ENCODE peak calls at places on chromosomes 13 and 19, in four cellular contexts. N, R, X and O are unnamed samples.
A peak's percentile ranks its signal among the peaks of the same experiment; 100 is the strongest.

GRCh38 chr19:56105090-56105701 is 15.9 kb downstream of the ZNF787 start:
- DNase-seq in R (peak; percentile 69), X (peak; percentile 12), N (peak; percentile 79), O (no peak)

GRCh38 chr13:49218493-49219051 is 1.6 kb upstream of the MLNR start:
- DNase-seq in N (no peak), R (no peak), X (no peak), O (no peak)

GRCh38 chr19:43300206-43300605 is 30.9 kb upstream of the PSG9 start:
- DNase-seq in X (no peak), N (no peak), R (no peak), O (no peak)

GRCh38 chr19:23249911-23250649 is at the start of gene ZNF724:
- DNase-seq in R (peak; percentile 88), X (peak; percentile 94), N (peak; percentile 90), O (peak; percentile 97)

GRCh38 chr19:18904334-18905057 is 8.5 kb upstream of the CERS1 start:
- DNase-seq in N (no peak), R (no peak), X (no peak), O (no peak)

GRCh38 chr13:20182231-20182846 is 10.4 kb downstream of the GJB2 start:
- DNase-seq in R (no peak), N (peak; percentile 61), X (peak; percentile 50), O (peak; percentile 64)

GRCh38 chr13:97116754-97117153 is 105.4 kb upstream of the MBNL2 start:
- DNase-seq in X (peak; percentile 34), R (no peak), N (no peak), O (peak; percentile 30)

GRCh38 chr13:67229438-67230242 is 496 bp downstream of the PCDH9 start:
- DNase-seq in R (no peak), X (no peak), N (peak; percentile 6), O (no peak)

GRCh38 chr13:32761472-32761871 is 175.2 kb downstream of the PDS5B start:
- DNase-seq in X (no peak), N (no peak), R (no peak), O (no peak)

GRCh38 chr19:1942078-1942933 is 1.3 kb downstream of the CSNK1G2 start:
- DNase-seq in N (peak; percentile 86), X (peak; percentile 51), R (peak; percentile 66), O (peak; percentile 49)

GRCh38 chr13:25179810-25180437 is 7.8 kb upstream of the AMER2 start:
- DNase-seq in X (no peak), R (no peak), N (no peak), O (no peak)

GRCh38 chr13:103142091-103142594 is 75.9 kb upstream of the SLC10A2 start:
- DNase-seq in R (no peak), N (no peak), X (no peak), O (no peak)

GRCh38 chr13:103145476-103145875 is 79.3 kb upstream of the SLC10A2 start:
- DNase-seq in N (no peak), X (no peak), R (no peak), O (no peak)

GRCh38 chr13:103134271-103134670 is 68.1 kb upstream of the SLC10A2 start:
- DNase-seq in R (no peak), X (no peak), N (no peak), O (no peak)

DNA sequence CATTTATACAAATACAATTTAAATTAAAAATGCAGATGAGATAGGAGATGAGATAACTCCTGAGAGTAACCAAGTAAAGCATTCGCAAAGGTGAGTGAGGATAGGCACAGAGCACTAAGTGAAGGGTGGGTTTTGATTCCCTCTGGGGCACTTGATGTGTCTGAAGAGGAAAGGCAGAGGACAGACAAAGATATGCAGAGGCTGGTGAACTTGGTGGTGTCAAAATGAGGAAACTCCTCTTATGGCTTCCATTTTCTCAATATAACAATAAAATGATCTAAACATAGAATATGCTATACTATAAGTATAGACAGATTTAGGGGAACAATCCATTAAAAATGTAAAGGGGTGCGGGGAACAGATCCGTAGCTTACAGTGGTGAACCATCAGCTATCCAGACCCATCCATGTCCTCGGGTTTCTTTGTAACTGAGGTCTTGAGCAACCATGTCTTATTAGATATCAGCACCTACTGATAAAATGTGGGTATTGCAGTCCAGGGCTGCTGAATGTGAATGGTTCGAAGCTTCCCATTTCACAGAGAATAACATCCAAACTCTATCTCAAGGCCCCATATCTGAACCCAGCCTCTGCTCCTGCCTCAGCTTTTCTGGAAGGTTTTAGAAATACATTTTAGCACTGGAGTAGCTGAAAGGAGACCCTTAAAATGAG is 73.9 kb upstream of the SLC10A2 start:
- DNase-seq in N (peak; percentile 30), X (no peak), R (no peak), O (no peak)
- TF ChIP-seq CTCF in N (peak; percentile 68), X (peak; percentile 70), R (no peak), O (peak; percentile 38)

GRCh38 chr19:41960973-41961372 is 1.9 kb upstream of the RABAC1 start:
- DNase-seq in N (no peak), R (no peak), X (no peak), O (no peak)

GRCh38 chr19:41957161-41957837 is 1.8 kb downstream of the RABAC1 start:
- DNase-seq in X (no peak), N (no peak), R (no peak), O (no peak)

GRCh38 chr19:41957838-41958366 is 1.2 kb downstream of the RABAC1 start:
- DNase-seq in N (peak; percentile 77), R (peak; percentile 64), X (peak; percentile 78), O (peak; percentile 82)

GRCh38 chr19:41958367-41959055 is 610 bp downstream of the RABAC1 start:
- DNase-seq in N (peak; percentile 87), X (peak; percentile 58), R (peak; percentile 82), O (peak; percentile 53)

GRCh38 chr19:41959056-41960053 is at the start of gene RABAC1:
- DNase-seq in X (peak; percentile 87), R (peak; percentile 88), N (peak; percentile 88), O (peak; percentile 89)
- TF ChIP-seq CTCF in X (peak; percentile 20), R (peak; percentile 22), N (no peak), O (peak; percentile 53)

DNA sequence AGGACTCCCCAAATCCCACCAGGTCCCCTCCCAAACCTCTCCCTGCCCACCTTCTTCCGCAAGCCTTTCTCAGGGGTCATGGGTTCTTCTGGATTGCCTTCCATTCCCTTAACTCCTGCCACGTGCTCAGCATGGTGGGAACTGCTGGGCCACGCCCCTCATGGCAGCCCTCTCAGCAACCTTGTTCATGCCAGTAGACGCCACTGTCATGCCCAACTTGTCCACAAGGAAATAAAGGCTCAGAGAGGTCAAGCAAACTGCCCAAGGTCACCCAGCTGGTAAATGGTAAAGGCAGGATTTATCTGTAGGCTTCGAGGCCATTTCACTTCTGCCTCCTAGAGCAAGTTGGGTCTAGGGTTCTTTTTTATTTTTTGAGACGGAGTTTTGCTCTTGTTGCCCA is 10.9 kb downstream of the PRAM1 start:
- DNase-seq in R (no peak), X (no peak), N (no peak), O (no peak)
- TF ChIP-seq CTCF in R (no peak), X (no peak), N (no peak), O (peak; percentile 36)

DNA sequence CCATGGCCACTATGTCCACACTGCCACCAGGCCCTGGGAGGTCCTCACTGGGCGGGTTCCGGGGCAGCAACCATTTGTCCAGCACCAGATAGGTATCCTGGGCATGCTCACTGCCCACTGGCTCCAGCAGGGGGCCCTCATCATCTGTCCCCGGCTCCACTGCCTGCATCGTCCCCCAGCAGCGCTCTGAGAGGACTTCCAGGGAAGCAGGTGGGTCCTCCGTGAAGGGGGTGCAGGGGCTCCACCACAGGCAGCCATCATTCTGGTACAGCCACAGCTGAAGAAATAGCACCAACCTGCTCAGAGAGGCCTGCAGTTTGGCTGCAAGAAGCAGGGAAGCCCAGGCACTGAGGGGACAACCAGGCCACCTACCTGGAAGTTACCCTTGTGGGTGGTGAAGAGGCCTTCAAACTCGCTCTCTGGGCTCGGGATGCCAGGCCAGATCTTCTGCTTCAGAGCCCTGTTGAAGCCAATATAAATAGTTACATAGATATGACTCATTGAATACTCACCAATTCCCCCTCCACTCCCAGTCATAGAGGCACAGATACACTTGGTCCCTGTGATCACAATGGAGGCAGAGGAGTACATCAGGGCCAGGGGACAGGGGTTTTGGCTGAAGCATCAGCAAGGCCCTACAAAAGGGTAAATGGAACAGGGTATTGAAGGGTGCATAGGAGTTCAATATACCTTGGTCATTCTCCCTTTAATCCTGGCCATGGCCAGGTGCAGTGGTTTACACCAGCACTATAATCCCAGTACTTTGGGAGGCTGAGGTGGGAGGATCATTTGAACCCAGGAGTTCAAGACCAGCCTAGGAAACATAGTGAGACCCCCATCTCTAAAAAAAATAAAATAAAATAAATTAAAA is 4.1 kb downstream of the SWSAP1 start:
- DNase-seq in X (peak; percentile 74), R (no peak), N (peak; percentile 76), O (peak; percentile 81)
- TF ChIP-seq CTCF in X (peak; percentile 51), R (peak; percentile 32), N (peak; percentile 65), O (peak; percentile 75)

GRCh38 chr13:44140146-44140545 is 233.5 kb upstream of the SERP2 start:
- DNase-seq in N (no peak), R (no peak), X (no peak), O (no peak)

GRCh38 chr13:44142540-44142867 is 231.1 kb upstream of the SERP2 start:
- DNase-seq in N (peak; percentile 8), X (no peak), R (no peak), O (no peak)

GRCh38 chr13:44142911-44143665 is 230.5 kb upstream of the SERP2 start:
- DNase-seq in N (no peak), X (no peak), R (no peak), O (no peak)

GRCh38 chr13:44141213-44141724 is 232.4 kb upstream of the SERP2 start:
- DNase-seq in N (no peak), R (no peak), X (no peak), O (no peak)

DNA sequence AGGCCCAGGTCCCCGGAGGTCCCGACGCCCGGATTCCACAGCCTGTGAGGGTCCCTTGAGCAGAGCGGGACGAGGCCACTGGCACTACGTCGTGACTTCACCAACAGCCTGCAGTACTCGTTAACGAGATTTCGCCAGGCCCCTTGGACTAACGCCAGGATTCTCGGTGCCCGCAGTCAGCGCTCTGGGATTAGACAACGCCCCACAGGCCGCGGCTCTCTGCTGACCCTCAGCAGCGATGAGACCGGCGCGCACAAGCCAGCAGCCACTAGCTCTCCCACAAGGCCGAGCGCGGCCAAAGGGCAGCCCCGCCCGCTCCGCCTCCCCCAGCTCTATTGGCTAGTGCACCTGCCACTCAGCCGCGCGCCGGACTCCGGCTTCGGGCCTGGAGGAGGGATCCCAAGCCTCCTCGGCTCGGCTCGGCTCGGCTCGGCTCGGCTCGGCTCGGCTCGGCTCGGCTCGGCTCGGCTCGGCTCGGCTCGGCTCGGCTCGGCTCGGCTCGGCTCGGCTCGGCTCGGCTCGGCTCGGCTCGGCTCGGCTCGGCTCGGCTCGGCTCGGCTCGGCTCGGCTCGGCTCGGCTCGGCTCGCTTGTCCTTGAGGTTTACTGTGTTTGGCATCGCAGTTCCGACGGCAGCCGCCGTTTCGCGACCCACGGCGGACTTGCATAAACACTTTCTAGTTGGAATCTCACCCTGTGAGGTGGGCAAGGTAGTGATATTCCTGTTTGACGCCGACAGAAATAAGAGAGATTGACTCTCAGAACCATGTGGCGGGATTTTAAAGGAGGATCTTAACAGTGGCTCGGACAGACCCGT is 231.7 kb upstream of the SERP2 start:
- DNase-seq in N (peak; percentile 100), X (peak; percentile 96), R (peak; percentile 99), O (peak; percentile 95)
- TF ChIP-seq CTCF in N (no peak), X (no peak), R (peak; percentile 23), O (no peak)

DNA sequence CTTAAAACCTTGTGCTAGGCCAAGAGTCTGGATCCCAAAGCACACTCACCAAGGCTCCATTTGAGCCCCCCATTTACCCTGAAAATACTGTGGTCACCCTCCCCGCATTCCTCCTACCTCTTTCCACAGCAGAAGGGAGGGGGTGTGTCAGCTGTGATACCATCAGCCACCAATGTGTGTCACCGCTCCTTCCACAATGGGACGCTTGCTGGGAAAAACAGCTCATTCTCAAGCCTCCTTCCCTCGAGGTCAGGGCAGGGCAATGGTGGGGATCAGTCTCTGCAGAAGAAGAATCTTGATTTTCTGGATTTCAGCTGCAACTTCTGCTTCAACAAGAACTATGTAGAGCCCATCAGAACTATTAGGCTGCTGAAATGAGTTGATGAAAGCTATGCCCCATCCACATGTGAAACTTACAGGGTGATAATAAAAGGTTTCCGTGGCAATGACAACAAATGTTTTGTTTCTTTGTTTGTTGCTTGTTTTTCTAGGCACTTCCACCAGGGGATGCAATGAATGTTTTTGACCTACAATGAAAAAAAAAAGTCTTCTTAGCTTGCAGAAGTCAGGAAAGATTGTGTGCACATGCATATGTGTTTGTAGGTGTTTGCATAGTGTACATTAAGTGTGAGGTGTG is 26.4 kb upstream of the ZNF507 start:
- DNase-seq in N (peak; percentile 53), X (no peak), R (no peak), O (no peak)
- TF ChIP-seq CTCF in N (no peak), X (no peak), R (no peak), O (peak; percentile 55)